ENCODE peak calls at places on chromosome 14, in eight cellular contexts. One of them, this sample, is unnamed.

GRCh38 chr14:63677891-63678379 is 36.3 kb upstream of the WDR89 start:
- DNase-seq in neural progenitor cell: no peak
- DNase-seq in upper lobe of right lung: no peak
- DNase-seq in stomach: no peak
- DNase-seq in thoracic aorta: no peak
- DNase-seq in tibial nerve: no peak
- DNase-seq in esophagus squamous epithelium: no peak
- DNase-seq in uterus: no peak
- DNase-seq in this sample: no peak

GRCh38 chr14:106228541-106229158 is 702.3 kb downstream of the TMEM121 start:
- DNase-seq in neural progenitor cell: no peak
- DNase-seq in upper lobe of right lung: no peak
- DNase-seq in stomach: no peak
- DNase-seq in thoracic aorta: no peak
- DNase-seq in tibial nerve: no peak
- DNase-seq in esophagus squamous epithelium: no peak
- DNase-seq in uterus: no peak
- DNase-seq in this sample: no peak

GRCh38 chr14:65344011-65344410 is 68.5 kb upstream of the FUT8 start:
- DNase-seq in neural progenitor cell: no peak
- DNase-seq in upper lobe of right lung: no peak
- DNase-seq in stomach: no peak
- DNase-seq in thoracic aorta: no peak
- DNase-seq in tibial nerve: no peak
- DNase-seq in esophagus squamous epithelium: no peak
- DNase-seq in uterus: no peak
- DNase-seq in this sample: no peak

GRCh38 chr14:36952702-36953101 is 219.7 kb downstream of the SLC25A21 start:
- DNase-seq in neural progenitor cell: no peak
- DNase-seq in upper lobe of right lung: no peak
- DNase-seq in stomach: no peak
- DNase-seq in thoracic aorta: no peak
- DNase-seq in tibial nerve: no peak
- DNase-seq in esophagus squamous epithelium: no peak
- DNase-seq in uterus: no peak
- DNase-seq in this sample: no peak

GRCh38 chr14:20631821-20632389 is 9.6 kb downstream of the OR6S1 start:
- DNase-seq in neural progenitor cell: peak; percentile 71
- DNase-seq in upper lobe of right lung: peak; percentile 76
- DNase-seq in stomach: peak; percentile 69
- DNase-seq in thoracic aorta: no peak
- DNase-seq in tibial nerve: peak; percentile 78
- DNase-seq in esophagus squamous epithelium: no peak
- DNase-seq in uterus: peak; percentile 71
- DNase-seq in this sample: peak; percentile 77

GRCh38 chr14:22650046-22650739 is 6.0 kb upstream of the OR6J1 start:
- DNase-seq in neural progenitor cell: no peak
- DNase-seq in upper lobe of right lung: no peak
- DNase-seq in stomach: no peak
- DNase-seq in thoracic aorta: no peak
- DNase-seq in tibial nerve: no peak
- DNase-seq in esophagus squamous epithelium: no peak
- DNase-seq in uterus: no peak
- DNase-seq in this sample: peak; percentile 21

GRCh38 chr14:58876613-58877012 is 238.9 kb downstream of the DACT1 start:
- DNase-seq in neural progenitor cell: no peak
- DNase-seq in upper lobe of right lung: no peak
- DNase-seq in stomach: no peak
- DNase-seq in thoracic aorta: no peak
- DNase-seq in tibial nerve: no peak
- DNase-seq in esophagus squamous epithelium: no peak
- DNase-seq in uterus: no peak
- DNase-seq in this sample: no peak

GRCh38 chr14:62657376-62657775 is 387.9 kb downstream of the KCNH5 start:
- DNase-seq in neural progenitor cell: no peak
- DNase-seq in upper lobe of right lung: no peak
- DNase-seq in stomach: no peak
- DNase-seq in thoracic aorta: no peak
- DNase-seq in tibial nerve: no peak
- DNase-seq in esophagus squamous epithelium: no peak
- DNase-seq in uterus: no peak
- DNase-seq in this sample: no peak

GRCh38 chr14:77203611-77204456 is 22.2 kb downstream of the TMEM63C start:
- DNase-seq in neural progenitor cell: peak; percentile 37
- DNase-seq in upper lobe of right lung: no peak
- DNase-seq in stomach: no peak
- DNase-seq in thoracic aorta: no peak
- DNase-seq in tibial nerve: no peak
- DNase-seq in esophagus squamous epithelium: no peak
- DNase-seq in uterus: no peak
- DNase-seq in this sample: no peak

GRCh38 chr14:20331048-20331613 is 1.9 kb downstream of the CCNB1IP1 start:
- DNase-seq in neural progenitor cell: no peak
- DNase-seq in upper lobe of right lung: no peak
- DNase-seq in stomach: no peak
- DNase-seq in thoracic aorta: no peak
- DNase-seq in tibial nerve: no peak
- DNase-seq in esophagus squamous epithelium: no peak
- DNase-seq in uterus: no peak
- DNase-seq in this sample: no peak

GRCh38 chr14:66508547-66508845 is 549 bp downstream of the GPHN start:
- DNase-seq in neural progenitor cell: no peak
- DNase-seq in upper lobe of right lung: no peak
- DNase-seq in stomach: no peak
- DNase-seq in thoracic aorta: no peak
- DNase-seq in tibial nerve: no peak
- DNase-seq in esophagus squamous epithelium: no peak
- DNase-seq in uterus: no peak
- DNase-seq in this sample: no peak

GRCh38 chr14:22485178-22485577 is 103.8 kb downstream of the DAD1 start:
- DNase-seq in neural progenitor cell: no peak
- DNase-seq in upper lobe of right lung: no peak
- DNase-seq in stomach: no peak
- DNase-seq in thoracic aorta: no peak
- DNase-seq in tibial nerve: no peak
- DNase-seq in esophagus squamous epithelium: no peak
- DNase-seq in uterus: no peak
- DNase-seq in this sample: no peak

GRCh38 chr14:28635387-28635786 is 131.2 kb upstream of the FOXG1 start:
- DNase-seq in neural progenitor cell: peak; percentile 41
- DNase-seq in upper lobe of right lung: no peak
- DNase-seq in stomach: no peak
- DNase-seq in thoracic aorta: no peak
- DNase-seq in tibial nerve: peak; percentile 6
- DNase-seq in esophagus squamous epithelium: no peak
- DNase-seq in uterus: no peak
- DNase-seq in this sample: no peak

GRCh38 chr14:59133202-59133601 is 55.3 kb upstream of the DAAM1 start:
- DNase-seq in neural progenitor cell: peak; percentile 14
- DNase-seq in upper lobe of right lung: no peak
- DNase-seq in stomach: no peak
- DNase-seq in thoracic aorta: no peak
- DNase-seq in tibial nerve: no peak
- DNase-seq in esophagus squamous epithelium: no peak
- DNase-seq in uterus: no peak
- DNase-seq in this sample: no peak

GRCh38 chr14:21023174-21023573 is 1.7 kb downstream of the NDRG2 start:
- DNase-seq in neural progenitor cell: no peak
- DNase-seq in upper lobe of right lung: no peak
- DNase-seq in stomach: no peak
- DNase-seq in thoracic aorta: no peak
- DNase-seq in tibial nerve: no peak
- DNase-seq in esophagus squamous epithelium: no peak
- DNase-seq in uterus: no peak
- DNase-seq in this sample: no peak

GRCh38 chr14:80956922-80957321 is 1.5 kb downstream of the TSHR start:
- DNase-seq in neural progenitor cell: no peak
- DNase-seq in upper lobe of right lung: no peak
- DNase-seq in stomach: no peak
- DNase-seq in thoracic aorta: no peak
- DNase-seq in tibial nerve: peak; percentile 32
- DNase-seq in esophagus squamous epithelium: no peak
- DNase-seq in uterus: no peak
- DNase-seq in this sample: no peak

GRCh38 chr14:80958258-80958657 is 2.8 kb downstream of the TSHR start:
- DNase-seq in neural progenitor cell: no peak
- DNase-seq in upper lobe of right lung: no peak
- DNase-seq in stomach: no peak
- DNase-seq in thoracic aorta: no peak
- DNase-seq in tibial nerve: no peak
- DNase-seq in esophagus squamous epithelium: no peak
- DNase-seq in uterus: no peak
- DNase-seq in this sample: no peak

GRCh38 chr14:80955434-80955939 is at the start of gene TSHR:
- DNase-seq in neural progenitor cell: peak; percentile 23
- DNase-seq in upper lobe of right lung: peak; percentile 67
- DNase-seq in stomach: no peak
- DNase-seq in thoracic aorta: no peak
- DNase-seq in tibial nerve: peak; percentile 8
- DNase-seq in esophagus squamous epithelium: no peak
- DNase-seq in uterus: no peak
- DNase-seq in this sample: no peak

GRCh38 chr14:80954771-80955299 is 586 bp upstream of the TSHR start:
- DNase-seq in neural progenitor cell: peak; percentile 91
- DNase-seq in upper lobe of right lung: peak; percentile 86
- DNase-seq in stomach: peak; percentile 84
- DNase-seq in thoracic aorta: peak; percentile 37
- DNase-seq in tibial nerve: peak; percentile 90
- DNase-seq in esophagus squamous epithelium: no peak
- DNase-seq in uterus: peak; percentile 82
- DNase-seq in this sample: peak; percentile 86

DNA sequence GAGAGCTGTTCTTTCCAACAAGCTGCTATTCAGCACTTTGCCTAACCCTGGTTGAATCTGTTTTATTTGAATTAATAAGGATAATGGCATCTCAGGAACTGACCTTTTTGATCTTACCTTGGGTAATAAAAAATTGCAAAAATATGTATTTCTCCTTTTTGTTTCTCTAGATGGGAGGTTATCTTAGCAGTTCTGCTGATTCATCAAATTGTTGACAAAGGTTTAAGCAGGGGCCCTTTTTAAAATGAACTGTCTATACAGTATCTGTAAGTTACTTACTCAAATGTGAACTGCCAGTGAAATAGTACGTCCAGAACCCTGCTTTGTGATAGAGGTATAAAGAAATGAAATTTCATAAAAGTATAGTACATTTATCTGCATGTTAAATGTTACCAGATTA is 684 bp downstream of the TSHR start:
- DNase-seq in neural progenitor cell: no peak
- DNase-seq in upper lobe of right lung: no peak
- DNase-seq in stomach: no peak
- DNase-seq in thoracic aorta: no peak
- DNase-seq in tibial nerve: no peak
- DNase-seq in esophagus squamous epithelium: no peak
- DNase-seq in uterus: no peak
- DNase-seq in this sample: no peak
- H3K4me1 ChIP-seq in neural progenitor cell: no peaks in the 10 kb centered on the region
- H3K4me1 ChIP-seq in upper lobe of right lung: peaks cover 9% of the 10 kb centered on the region
- H3K4me1 ChIP-seq in stomach: peaks cover 8% of the 10 kb centered on the region
- H3K4me1 ChIP-seq in thoracic aorta: peaks cover 3% of the 10 kb centered on the region
- H3K4me1 ChIP-seq in tibial nerve: no peaks in the 10 kb centered on the region
- H3K4me1 ChIP-seq in esophagus squamous epithelium: peaks cover 7% of the 10 kb centered on the region
- H3K4me1 ChIP-seq in uterus: no peaks in the 10 kb centered on the region
- H3K4me1 ChIP-seq in this sample: no peaks in the 10 kb centered on the region

DNA sequence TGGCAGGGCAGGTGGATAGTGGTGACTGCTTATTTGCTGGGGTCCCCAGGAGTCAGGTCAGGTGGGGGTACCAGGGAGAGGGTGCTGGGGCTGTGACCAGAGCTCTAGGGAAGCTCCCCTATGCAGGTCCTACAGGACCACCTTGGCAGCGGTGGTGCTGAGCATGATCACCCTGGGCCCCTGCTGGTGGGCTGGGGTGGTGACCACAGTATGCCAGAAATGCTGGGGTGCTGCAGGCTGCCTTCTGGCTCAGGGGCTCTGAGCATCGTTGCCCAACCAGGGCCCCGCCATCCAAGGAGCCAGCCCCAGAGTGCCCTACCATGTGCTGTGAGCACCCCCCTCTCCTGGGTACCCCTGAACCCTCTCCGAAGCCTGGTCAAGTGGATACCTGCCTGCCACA is 17.5 kb upstream of the NUDT14 start:
- DNase-seq in neural progenitor cell: no peak
- DNase-seq in upper lobe of right lung: no peak
- DNase-seq in stomach: no peak
- DNase-seq in thoracic aorta: no peak
- DNase-seq in tibial nerve: no peak
- DNase-seq in esophagus squamous epithelium: no peak
- DNase-seq in uterus: no peak
- DNase-seq in this sample: no peak
- H3K4me1 ChIP-seq in neural progenitor cell: peaks cover 35% of the 10 kb centered on the region
- H3K4me1 ChIP-seq in upper lobe of right lung: peaks cover 66% of the 10 kb centered on the region
- H3K4me1 ChIP-seq in stomach: peaks cover 31% of the 10 kb centered on the region
- H3K4me1 ChIP-seq in thoracic aorta: peaks cover 23% of the 10 kb centered on the region
- H3K4me1 ChIP-seq in tibial nerve: no peaks in the 10 kb centered on the region
- H3K4me1 ChIP-seq in esophagus squamous epithelium: peaks cover 54% of the 10 kb centered on the region
- H3K4me1 ChIP-seq in uterus: no peaks in the 10 kb centered on the region
- H3K4me1 ChIP-seq in this sample: peaks cover 14% of the 10 kb centered on the region

GRCh38 chr14:104730504-104730903 is 6.5 kb downstream of the ADSS1 start:
- DNase-seq in neural progenitor cell: no peak
- DNase-seq in upper lobe of right lung: no peak
- DNase-seq in stomach: no peak
- DNase-seq in thoracic aorta: no peak
- DNase-seq in tibial nerve: no peak
- DNase-seq in esophagus squamous epithelium: no peak
- DNase-seq in uterus: no peak
- DNase-seq in this sample: no peak
- H3K4me1 ChIP-seq in neural progenitor cell: peaks cover 2% of the 10 kb centered on the region
- H3K4me1 ChIP-seq in upper lobe of right lung: peaks cover 10% of the 10 kb centered on the region
- H3K4me1 ChIP-seq in stomach: peaks cover 23% of the 10 kb centered on the region
- H3K4me1 ChIP-seq in thoracic aorta: peaks cover 70% of the 10 kb centered on the region
- H3K4me1 ChIP-seq in tibial nerve: no peaks in the 10 kb centered on the region
- H3K4me1 ChIP-seq in esophagus squamous epithelium: peaks cover 32% of the 10 kb centered on the region
- H3K4me1 ChIP-seq in uterus: no peaks in the 10 kb centered on the region
- H3K4me1 ChIP-seq in this sample: peaks cover 27% of the 10 kb centered on the region

DNA sequence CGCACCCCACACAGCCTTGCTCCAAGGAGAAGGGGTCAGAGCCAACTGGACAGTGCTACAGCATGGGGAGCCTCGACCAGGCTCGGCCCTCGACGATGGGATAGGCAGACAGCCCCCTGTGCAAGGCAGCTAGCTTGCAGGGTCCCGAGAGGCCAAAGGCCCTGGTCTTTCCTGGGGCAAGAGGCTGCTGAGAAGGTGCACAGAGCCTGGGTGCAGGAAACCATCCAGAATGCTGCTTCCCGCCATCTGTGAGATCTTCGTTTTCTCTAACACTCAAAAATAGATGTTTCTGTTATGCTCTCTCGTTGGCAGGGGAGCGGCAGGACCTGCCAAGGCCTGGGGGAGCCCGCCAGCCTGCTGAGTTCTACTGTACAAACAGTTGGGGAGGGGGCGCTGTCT is 168.0 kb upstream of the RTL1 start:
- DNase-seq in neural progenitor cell: no peak
- DNase-seq in upper lobe of right lung: peak; percentile 59
- DNase-seq in stomach: peak; percentile 7
- DNase-seq in thoracic aorta: no peak
- DNase-seq in tibial nerve: no peak
- DNase-seq in esophagus squamous epithelium: no peak
- DNase-seq in uterus: no peak
- DNase-seq in this sample: peak; percentile 49
- H3K4me1 ChIP-seq in neural progenitor cell: peaks cover 7% of the 10 kb centered on the region
- H3K4me1 ChIP-seq in upper lobe of right lung: no peaks in the 10 kb centered on the region
- H3K4me1 ChIP-seq in stomach: no peaks in the 10 kb centered on the region
- H3K4me1 ChIP-seq in thoracic aorta: peaks cover 9% of the 10 kb centered on the region
- H3K4me1 ChIP-seq in tibial nerve: no peaks in the 10 kb centered on the region
- H3K4me1 ChIP-seq in esophagus squamous epithelium: peaks cover 3% of the 10 kb centered on the region
- H3K4me1 ChIP-seq in uterus: no peaks in the 10 kb centered on the region
- H3K4me1 ChIP-seq in this sample: no peaks in the 10 kb centered on the region

This sample was measured in ascending aorta.